ENCODE peak calls at places on chromosomes 3 and 15, in six cellular contexts. T, O, K, C, L and Q are unnamed samples.

GRCh38 chr3:32591960-32592462 is 21.4 kb upstream of the DYNC1LI1 start:
- DNase-seq in L (no peak), C (no peak), O (no peak), K (no peak), T (no peak), Q (no peak)

GRCh38 chr3:50193746-50194127 is 2.3 kb downstream of the GNAT1 start:
- DNase-seq in C (no peak), O (no peak), T (no peak), L (no peak), K (no peak), Q (no peak)

GRCh38 chr15:57122080-57122845 is 203.8 kb downstream of the TCF12 start:
- DNase-seq in C (no peak), T (no peak), L (peak), O (no peak), K (no peak), Q (no peak)

GRCh38 chr15:90592144-90592887 is 62.6 kb downstream of the CRTC3 start:
- DNase-seq in O (peak), T (no peak), L (peak), K (no peak), C (no peak), Q (no peak)

GRCh38 chr3:187540847-187541246 is 129.3 kb downstream of the SST start:
- DNase-seq in O (no peak), L (no peak), K (no peak), C (no peak), T (no peak), Q (no peak)

GRCh38 chr3:197899833-197900478 is 50.0 kb upstream of the RPL35A start:
- DNase-seq in O (no peak), L (no peak), T (no peak), C (no peak), K (no peak), Q (no peak)

GRCh38 chr3:71069797-71070196 is 513.7 kb downstream of the FOXP1 start:
- DNase-seq in O (no peak), L (peak), T (peak), C (peak), K (peak), Q (peak)

GRCh38 chr15:67089218-67090193 is 24.1 kb downstream of the SMAD3 start:
- DNase-seq in K (no peak), L (peak), O (no peak), C (no peak), T (no peak), Q (no peak)

GRCh38 chr15:82851331-82851850 is 42.0 kb downstream of the WHAMM start:
- DNase-seq in L (no peak), C (no peak), K (no peak), T (no peak), O (no peak), Q (no peak)

GRCh38 chr3:46417841-46418611 is 11.0 kb downstream of the CCRL2 start:
- DNase-seq in O (no peak), C (no peak), T (no peak), L (no peak), K (no peak), Q (no peak)

GRCh38 chr3:169112153-169112892 is 551.2 kb downstream of the MECOM start:
- DNase-seq in C (no peak), K (no peak), L (peak), T (no peak), O (peak), Q (no peak)

GRCh38 chr3:65425880-65426279 is 612.8 kb downstream of the MAGI1 start:
- DNase-seq in O (no peak), K (peak), L (peak), C (no peak), T (no peak), Q (no peak)

GRCh38 chr15:81619002-81619401 is 245.0 kb upstream of the TMC3 start:
- DNase-seq in K (no peak), T (no peak), L (no peak), C (no peak), O (no peak), Q (no peak)

GRCh38 chr3:195856410-195857084 is 44.8 kb upstream of the MUC4 start:
- DNase-seq in O (no peak), T (peak), L (no peak), K (no peak), C (no peak), Q (no peak)

GRCh38 chr15:32802296-32802936 is 84.6 kb downstream of the GREM1 start:
- DNase-seq in C (no peak), K (peak), T (peak), L (peak), O (peak), Q (no peak)

GRCh38 chr15:41971893-41972340 is 440 bp downstream of the EHD4 start:
- DNase-seq in O (no peak), K (no peak), L (no peak), C (peak), T (no peak), Q (peak)

GRCh38 chr3:197522881-197523342 is 32.9 kb downstream of the BDH1 start:
- DNase-seq in C (no peak), K (no peak), T (no peak), L (peak), O (no peak), Q (no peak)

GRCh38 chr3:19735111-19735510 is 198.9 kb downstream of the EFHB start:
- DNase-seq in C (no peak), K (no peak), O (no peak), L (no peak), T (no peak), Q (no peak)

GRCh38 chr3:51968883-51969674 is 1.8 kb upstream of the PCBP4 start:
- DNase-seq in O (no peak), L (no peak), T (no peak), K (no peak), C (no peak), Q (no peak)

GRCh38 chr3:101270158-101270557 is 50.2 kb downstream of the IMPG2 start:
- DNase-seq in T (no peak), K (no peak), C (no peak), O (no peak), L (no peak), Q (no peak)

GRCh38 chr15:76901965-76902364 is 3.2 kb downstream of the SCAPER start:
- DNase-seq in C (no peak), K (no peak), O (no peak), T (no peak), L (no peak), Q (no peak)

GRCh38 chr15:31974154-31974794 is 56.0 kb upstream of the CHRNA7 start:
- DNase-seq in T (no peak), K (no peak), L (no peak), O (no peak), C (no peak), Q (no peak)

GRCh38 chr3:65170357-65171090 is 482.7 kb upstream of the ADAMTS9 start:
- DNase-seq in T (no peak), C (peak), L (peak), O (no peak), K (peak), Q (no peak)

GRCh38 chr3:174767853-174768382 is 91.2 kb upstream of the NAALADL2 start:
- DNase-seq in K (peak), C (no peak), O (no peak), T (no peak), L (peak), Q (no peak)

GRCh38 chr3:81951106-81951505 is 189.7 kb upstream of the GBE1 start:
- DNase-seq in L (no peak), O (no peak), T (no peak), C (no peak), K (no peak), Q (no peak)

GRCh38 chr3:122668930-122669730 is 11.5 kb upstream of the PARP14 start:
- DNase-seq in T (no peak), K (peak), C (no peak), L (peak), O (peak), Q (no peak)

GRCh38 chr15:58980351-58980939 is 7.0 kb upstream of the RNF111 start:
- DNase-seq in K (peak), T (peak), O (no peak), L (peak), C (no peak), Q (no peak)

GRCh38 chr3:94532951-94533350 is 470.1 kb downstream of the NSUN3 start:
- DNase-seq in L (no peak), O (no peak), K (no peak), C (no peak), T (no peak), Q (no peak)

GRCh38 chr3:36911990-36912804 is 32.7 kb downstream of the TRANK1 start:
- DNase-seq in O (peak), L (peak), C (no peak), K (peak), T (peak), Q (no peak)

GRCh38 chr3:194675081-194675640 is 3.2 kb upstream of the LSG1 start:
- DNase-seq in K (no peak), T (peak), C (no peak), O (no peak), L (no peak), Q (no peak)

GRCh38 chr15:87633471-87633870 is 623.1 kb downstream of the NTRK3 start:
- DNase-seq in O (no peak), K (no peak), L (no peak), T (peak), C (no peak), Q (no peak)

GRCh38 chr3:14179795-14180194 is 1.2 kb downstream of the LSM3 start:
- DNase-seq in L (no peak), O (no peak), T (no peak), C (no peak), K (no peak), Q (no peak)

GRCh38 chr3:151593923-151594322 is 133.1 kb upstream of the IGSF10 start:
- DNase-seq in L (peak), T (no peak), C (no peak), O (no peak), K (peak), Q (no peak)

GRCh38 chr3:190671658-190672057 is 157.8 kb downstream of the IL1RAP start:
- DNase-seq in O (peak), L (peak), K (no peak), C (no peak), T (no peak), Q (no peak)